ENCODE peak calls at places on chromosomes 1 and 21, in four cellular contexts. N is activated CD4-positive, CD25-positive, alpha-beta regulatory T cell; B is endodermal cell; A is HFF-Myc. F is an unnamed sample.

GRCh38 chr1:236870721-236871120 is 75.6 kb downstream of the MTR start:
- DNase-seq in N (no peak), B (no peak), A (no peak), F (no peak)

GRCh38 chr1:228837817-228838716 is 102.8 kb downstream of the RHOU start:
- DNase-seq in N (no peak), B (no peak), A (peak), F (no peak)

GRCh38 chr21:10627316-10627863 is 106.0 kb downstream of the TPTE start:
- DNase-seq in N (no peak), B (no peak), A (no peak), F (no peak)

GRCh38 chr21:39660596-39660995 is 47.9 kb downstream of the B3GALT5 start:
- DNase-seq in N (no peak), B (peak), A (peak), F (no peak)

GRCh38 chr21:44666401-44667320 is at the start of gene KRTAP12-2:
- DNase-seq in N (no peak), B (no peak), A (no peak), F (peak)

GRCh38 chr1:38420666-38421065 is 374.1 kb upstream of the POU3F1 start:
- DNase-seq in N (no peak), B (no peak), A (no peak), F (no peak)

GRCh38 chr1:62224182-62224581 is 29.5 kb downstream of the L1TD1 start:
- DNase-seq in N (no peak), B (peak), A (no peak), F (no peak)

GRCh38 chr1:198122693-198123092 is 34.1 kb upstream of the NEK7 start:
- DNase-seq in N (no peak), B (no peak), A (no peak), F (no peak)

GRCh38 chr1:8120693-8121260 is 94.7 kb upstream of the ERRFI1 start:
- DNase-seq in N (no peak), B (no peak), A (no peak), F (no peak)

GRCh38 chr1:157878059-157878458 is 36.5 kb upstream of the CD5L start:
- DNase-seq in N (no peak), B (no peak), A (peak), F (peak)

GRCh38 chr1:119808491-119808890 is 2.8 kb downstream of the REG4 start:
- DNase-seq in N (no peak), B (no peak), A (no peak), F (no peak)

GRCh38 chr1:156928043-156928602 is 7.7 kb downstream of the LRRC71 start:
- DNase-seq in N (no peak), B (no peak), A (no peak), F (no peak)

GRCh38 chr1:7549277-7549676 is 221.8 kb upstream of the VAMP3 start:
- DNase-seq in N (no peak), B (no peak), A (peak), F (no peak)

GRCh38 chr1:202599669-202600431 is 110.4 kb downstream of the SYT2 start:
- DNase-seq in N (no peak), B (peak), A (no peak), F (peak)

GRCh38 chr1:63322944-63323865 is 838 bp downstream of the FOXD3 start:
- DNase-seq in N (no peak), B (peak), A (no peak), F (peak)

GRCh38 chr1:39525366-39526165 is 34.1 kb downstream of the BMP8A start:
- DNase-seq in N (no peak), B (no peak), A (no peak), F (no peak)

GRCh38 chr1:2822621-2823145 is 21.2 kb upstream of the TTC34 start:
- DNase-seq in N (no peak), B (no peak), A (no peak), F (no peak)

GRCh38 chr21:35400233-35400939 is 351.3 kb upstream of the RUNX1 start:
- DNase-seq in N (no peak), B (peak), A (peak), F (no peak)

GRCh38 chr1:43688594-43689000 is 18.7 kb upstream of the ST3GAL3 start:
- DNase-seq in N (no peak), B (no peak), A (peak), F (no peak)

GRCh38 chr1:182860658-182861057 is 21.5 kb downstream of the DHX9 start:
- DNase-seq in N (no peak), B (no peak), A (no peak), F (no peak)

GRCh38 chr21:39649526-39649925 is 36.8 kb downstream of the B3GALT5 start:
- DNase-seq in N (no peak), B (no peak), A (no peak), F (no peak)

GRCh38 chr1:89697397-89697796 is 64.5 kb downstream of the LRRC8C start:
- DNase-seq in N (no peak), B (no peak), A (no peak), F (no peak)

GRCh38 chr1:83798965-83799364 is 200.0 kb downstream of the TTLL7 start:
- DNase-seq in N (no peak), B (no peak), A (no peak), F (no peak)

GRCh38 chr1:17023103-17023502 is 11.4 kb upstream of the ATP13A2 start:
- DNase-seq in N (no peak), B (no peak), A (no peak), F (no peak)

GRCh38 chr1:185676969-185677368 is 57.2 kb upstream of the HMCN1 start:
- DNase-seq in N (no peak), B (no peak), A (no peak), F (no peak)

GRCh38 chr1:40224040-40224439 is 23.7 kb upstream of the TMCO2 start:
- DNase-seq in N (no peak), B (no peak), A (no peak), F (no peak)

GRCh38 chr1:231274119-231274825 is 33.3 kb downstream of the GNPAT start:
- DNase-seq in N (no peak), B (no peak), A (no peak), F (no peak)

F was measured in H9.